ENCODE peak calls at places on chromosomes 3 and 15, in ten cellular contexts. One of them, this sample, is unnamed.

GRCh38 chr3:155185623-155186022 is 105.5 kb downstream of the MME start:
- DNase-seq in AG09309: peak
- DNase-seq in prostate gland: no peak
- DNase-seq in fibroblast of pulmonary artery: peak
- DNase-seq in upper lobe of right lung: no peak
- DNase-seq in fibroblast of villous mesenchyme: peak
- DNase-seq in NB4: no peak
- DNase-seq in astrocyte of the cerebellum: peak
- DNase-seq in nephron progenitor cell: no peak
- DNase-seq in fibroblast of lung: peak
- DNase-seq in this sample: no peak

GRCh38 chr3:41131224-41131623 is 68.1 kb upstream of the CTNNB1 start:
- DNase-seq in AG09309: no peak
- DNase-seq in prostate gland: no peak
- DNase-seq in fibroblast of pulmonary artery: no peak
- DNase-seq in upper lobe of right lung: no peak
- DNase-seq in fibroblast of villous mesenchyme: no peak
- DNase-seq in NB4: no peak
- DNase-seq in astrocyte of the cerebellum: peak
- DNase-seq in nephron progenitor cell: no peak
- DNase-seq in fibroblast of lung: no peak
- DNase-seq in this sample: no peak

GRCh38 chr3:195746346-195746745 is 25.6 kb downstream of the MUC20 start:
- DNase-seq in AG09309: no peak
- DNase-seq in prostate gland: no peak
- DNase-seq in fibroblast of pulmonary artery: no peak
- DNase-seq in upper lobe of right lung: no peak
- DNase-seq in fibroblast of villous mesenchyme: no peak
- DNase-seq in NB4: no peak
- DNase-seq in astrocyte of the cerebellum: no peak
- DNase-seq in nephron progenitor cell: no peak
- DNase-seq in fibroblast of lung: no peak
- DNase-seq in this sample: no peak

GRCh38 chr3:56424357-56424756 is 43.9 kb downstream of the ERC2 start:
- DNase-seq in AG09309: no peak
- DNase-seq in prostate gland: no peak
- DNase-seq in fibroblast of pulmonary artery: no peak
- DNase-seq in upper lobe of right lung: no peak
- DNase-seq in fibroblast of villous mesenchyme: no peak
- DNase-seq in NB4: no peak
- DNase-seq in astrocyte of the cerebellum: no peak
- DNase-seq in nephron progenitor cell: no peak
- DNase-seq in fibroblast of lung: no peak
- DNase-seq in this sample: no peak

GRCh38 chr15:69857686-69858391 is 239.9 kb downstream of the TLE3 start:
- DNase-seq in AG09309: no peak
- DNase-seq in prostate gland: no peak
- DNase-seq in fibroblast of pulmonary artery: no peak
- DNase-seq in upper lobe of right lung: no peak
- DNase-seq in fibroblast of villous mesenchyme: peak
- DNase-seq in NB4: peak
- DNase-seq in astrocyte of the cerebellum: no peak
- DNase-seq in nephron progenitor cell: no peak
- DNase-seq in fibroblast of lung: no peak
- DNase-seq in this sample: no peak

GRCh38 chr15:93028632-93029612 is 60.1 kb downstream of the RGMA start:
- DNase-seq in AG09309: peak
- DNase-seq in prostate gland: peak
- DNase-seq in fibroblast of pulmonary artery: peak
- DNase-seq in upper lobe of right lung: peak
- DNase-seq in fibroblast of villous mesenchyme: peak
- DNase-seq in NB4: peak
- DNase-seq in astrocyte of the cerebellum: peak
- DNase-seq in nephron progenitor cell: no peak
- DNase-seq in fibroblast of lung: peak
- DNase-seq in this sample: no peak

GRCh38 chr15:81843226-81843625 is 202.6 kb downstream of the MEX3B start:
- DNase-seq in AG09309: no peak
- DNase-seq in prostate gland: no peak
- DNase-seq in fibroblast of pulmonary artery: no peak
- DNase-seq in upper lobe of right lung: no peak
- DNase-seq in fibroblast of villous mesenchyme: no peak
- DNase-seq in NB4: no peak
- DNase-seq in astrocyte of the cerebellum: no peak
- DNase-seq in nephron progenitor cell: no peak
- DNase-seq in fibroblast of lung: no peak
- DNase-seq in this sample: no peak

GRCh38 chr3:134627831-134628230 is 23.0 kb downstream of the KY start:
- DNase-seq in AG09309: no peak
- DNase-seq in prostate gland: no peak
- DNase-seq in fibroblast of pulmonary artery: peak
- DNase-seq in upper lobe of right lung: no peak
- DNase-seq in fibroblast of villous mesenchyme: no peak
- DNase-seq in NB4: peak
- DNase-seq in astrocyte of the cerebellum: no peak
- DNase-seq in nephron progenitor cell: no peak
- DNase-seq in fibroblast of lung: no peak
- DNase-seq in this sample: no peak

DNA sequence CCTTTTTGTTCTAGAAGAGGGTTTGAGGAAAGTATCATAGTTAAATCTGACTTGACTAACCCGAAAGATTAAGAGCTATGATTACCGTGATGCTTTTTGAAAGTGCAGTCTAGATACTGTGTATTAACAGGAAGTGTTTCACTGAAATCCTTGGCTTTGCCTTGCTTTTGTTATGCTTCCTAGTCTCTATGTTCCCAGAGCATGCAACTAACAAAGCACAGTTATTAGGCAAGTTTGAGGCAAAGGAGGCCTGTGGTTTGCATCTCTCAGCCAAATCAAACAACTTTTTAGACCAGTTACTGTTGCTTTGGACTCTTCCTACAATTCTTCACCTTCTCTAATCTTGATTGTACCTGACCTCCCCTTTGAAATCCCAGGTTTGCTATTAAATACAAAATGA is 3.9 kb downstream of the LXN start:
- DNase-seq in AG09309: peak
- DNase-seq in prostate gland: peak
- DNase-seq in fibroblast of pulmonary artery: peak
- DNase-seq in upper lobe of right lung: no peak
- DNase-seq in fibroblast of villous mesenchyme: peak
- DNase-seq in NB4: no peak
- DNase-seq in astrocyte of the cerebellum: peak
- DNase-seq in nephron progenitor cell: no peak
- DNase-seq in fibroblast of lung: peak
- DNase-seq in this sample: no peak
- TF ChIP-seq CTCF in AG09309: no peak
- TF ChIP-seq CTCF in prostate gland: no peak
- TF ChIP-seq CTCF in fibroblast of pulmonary artery: no peak
- TF ChIP-seq CTCF in upper lobe of right lung: no peak
- TF ChIP-seq CTCF in fibroblast of villous mesenchyme: no peak
- TF ChIP-seq CTCF in NB4: no peak
- TF ChIP-seq CTCF in astrocyte of the cerebellum: no peak
- TF ChIP-seq CTCF in nephron progenitor cell: no peak
- TF ChIP-seq CTCF in fibroblast of lung: no peak
- TF ChIP-seq CTCF in this sample: no peak

GRCh38 chr15:28919679-28920655 is 34.2 kb downstream of the APBA2 start:
- DNase-seq in AG09309: no peak
- DNase-seq in prostate gland: no peak
- DNase-seq in fibroblast of pulmonary artery: no peak
- DNase-seq in upper lobe of right lung: peak
- DNase-seq in fibroblast of villous mesenchyme: no peak
- DNase-seq in NB4: no peak
- DNase-seq in astrocyte of the cerebellum: no peak
- DNase-seq in nephron progenitor cell: no peak
- DNase-seq in fibroblast of lung: no peak
- DNase-seq in this sample: no peak

GRCh38 chr15:28915935-28916334 is 30.2 kb downstream of the APBA2 start:
- DNase-seq in AG09309: no peak
- DNase-seq in prostate gland: no peak
- DNase-seq in fibroblast of pulmonary artery: no peak
- DNase-seq in upper lobe of right lung: peak
- DNase-seq in fibroblast of villous mesenchyme: no peak
- DNase-seq in NB4: no peak
- DNase-seq in astrocyte of the cerebellum: no peak
- DNase-seq in nephron progenitor cell: no peak
- DNase-seq in fibroblast of lung: no peak
- DNase-seq in this sample: no peak

GRCh38 chr15:28919201-28919627 is 33.4 kb downstream of the APBA2 start:
- DNase-seq in AG09309: no peak
- DNase-seq in prostate gland: no peak
- DNase-seq in fibroblast of pulmonary artery: no peak
- DNase-seq in upper lobe of right lung: peak
- DNase-seq in fibroblast of villous mesenchyme: no peak
- DNase-seq in NB4: peak
- DNase-seq in astrocyte of the cerebellum: no peak
- DNase-seq in nephron progenitor cell: no peak
- DNase-seq in fibroblast of lung: no peak
- DNase-seq in this sample: no peak

GRCh38 chr15:28917791-28918140 is 32.0 kb downstream of the APBA2 start:
- DNase-seq in AG09309: no peak
- DNase-seq in prostate gland: no peak
- DNase-seq in fibroblast of pulmonary artery: no peak
- DNase-seq in upper lobe of right lung: no peak
- DNase-seq in fibroblast of villous mesenchyme: no peak
- DNase-seq in NB4: no peak
- DNase-seq in astrocyte of the cerebellum: no peak
- DNase-seq in nephron progenitor cell: no peak
- DNase-seq in fibroblast of lung: no peak
- DNase-seq in this sample: no peak

DNA sequence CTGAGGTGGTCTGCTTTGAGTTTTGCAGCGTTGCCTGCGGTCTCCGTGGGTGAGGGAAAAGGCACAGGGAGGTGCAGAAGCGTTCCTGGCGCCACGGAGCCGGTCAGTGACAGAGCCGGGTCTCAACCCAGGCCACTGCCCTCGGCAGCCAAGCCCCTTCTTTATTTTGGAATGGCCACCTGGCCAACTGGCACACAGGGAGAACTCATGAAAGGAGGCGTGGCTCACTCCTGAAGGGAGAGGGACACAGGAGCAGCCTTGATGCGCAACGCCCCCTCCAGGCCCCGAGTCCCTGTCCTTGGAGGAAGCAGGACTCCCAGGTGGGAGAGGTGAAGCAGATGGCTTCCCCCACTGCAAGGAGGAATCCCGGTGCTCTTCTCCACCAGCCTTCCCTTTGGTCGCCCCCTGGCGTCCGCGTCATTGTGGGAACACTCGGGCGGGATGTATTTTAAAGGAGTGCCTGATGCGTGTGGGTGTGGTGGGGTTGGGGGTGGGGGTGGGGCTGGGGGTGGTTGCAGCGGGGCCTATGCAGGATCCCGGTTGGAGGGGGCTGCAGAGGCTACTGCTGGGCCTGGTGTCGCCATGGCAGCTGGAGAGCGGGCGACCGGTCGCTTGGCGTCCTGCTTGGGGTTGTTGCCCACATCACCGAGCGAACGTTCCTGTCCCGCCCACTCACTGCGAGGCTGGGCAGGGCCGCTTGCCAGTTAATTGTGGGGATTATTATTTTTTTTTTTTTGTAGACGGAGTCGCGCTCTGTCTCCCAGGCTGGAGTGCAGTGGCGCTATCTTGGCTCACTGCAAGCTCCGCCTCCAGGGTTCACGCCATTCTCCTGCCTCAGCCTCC is 32.6 kb downstream of the APBA2 start:
- DNase-seq in AG09309: no peak
- DNase-seq in prostate gland: no peak
- DNase-seq in fibroblast of pulmonary artery: peak
- DNase-seq in upper lobe of right lung: peak
- DNase-seq in fibroblast of villous mesenchyme: peak
- DNase-seq in NB4: no peak
- DNase-seq in astrocyte of the cerebellum: no peak
- DNase-seq in nephron progenitor cell: peak
- DNase-seq in fibroblast of lung: no peak
- DNase-seq in this sample: no peak
- TF ChIP-seq CTCF in AG09309: no peak
- TF ChIP-seq CTCF in prostate gland: no peak
- TF ChIP-seq CTCF in fibroblast of pulmonary artery: peak
- TF ChIP-seq CTCF in upper lobe of right lung: no peak
- TF ChIP-seq CTCF in fibroblast of villous mesenchyme: peak
- TF ChIP-seq CTCF in NB4: no peak
- TF ChIP-seq CTCF in astrocyte of the cerebellum: no peak
- TF ChIP-seq CTCF in nephron progenitor cell: peak
- TF ChIP-seq CTCF in fibroblast of lung: peak
- TF ChIP-seq CTCF in this sample: no peak

GRCh38 chr15:48647963-48648362 is 2.5 kb upstream of the FBN1 start:
- DNase-seq in AG09309: no peak
- DNase-seq in prostate gland: no peak
- DNase-seq in fibroblast of pulmonary artery: peak
- DNase-seq in upper lobe of right lung: no peak
- DNase-seq in fibroblast of villous mesenchyme: peak
- DNase-seq in NB4: no peak
- DNase-seq in astrocyte of the cerebellum: no peak
- DNase-seq in nephron progenitor cell: no peak
- DNase-seq in fibroblast of lung: peak
- DNase-seq in this sample: no peak
- TF ChIP-seq CTCF in AG09309: peak
- TF ChIP-seq CTCF in prostate gland: no peak
- TF ChIP-seq CTCF in fibroblast of pulmonary artery: peak
- TF ChIP-seq CTCF in upper lobe of right lung: no peak
- TF ChIP-seq CTCF in fibroblast of villous mesenchyme: peak
- TF ChIP-seq CTCF in NB4: no peak
- TF ChIP-seq CTCF in astrocyte of the cerebellum: peak
- TF ChIP-seq CTCF in nephron progenitor cell: no peak
- TF ChIP-seq CTCF in fibroblast of lung: peak
- TF ChIP-seq CTCF in this sample: no peak

GRCh38 chr3:53131136-53131495 is 881 bp upstream of the RFT1 start:
- DNase-seq in AG09309: no peak
- DNase-seq in prostate gland: no peak
- DNase-seq in fibroblast of pulmonary artery: no peak
- DNase-seq in upper lobe of right lung: peak
- DNase-seq in fibroblast of villous mesenchyme: no peak
- DNase-seq in NB4: no peak
- DNase-seq in astrocyte of the cerebellum: no peak
- DNase-seq in nephron progenitor cell: no peak
- DNase-seq in fibroblast of lung: no peak
- DNase-seq in this sample: no peak

GRCh38 chr3:53126646-53127045 is 3.6 kb downstream of the RFT1 start:
- DNase-seq in AG09309: no peak
- DNase-seq in prostate gland: no peak
- DNase-seq in fibroblast of pulmonary artery: no peak
- DNase-seq in upper lobe of right lung: no peak
- DNase-seq in fibroblast of villous mesenchyme: no peak
- DNase-seq in NB4: peak
- DNase-seq in astrocyte of the cerebellum: no peak
- DNase-seq in nephron progenitor cell: no peak
- DNase-seq in fibroblast of lung: no peak
- DNase-seq in this sample: no peak

GRCh38 chr3:53129344-53129743 is 891 bp downstream of the RFT1 start:
- DNase-seq in AG09309: no peak
- DNase-seq in prostate gland: no peak
- DNase-seq in fibroblast of pulmonary artery: no peak
- DNase-seq in upper lobe of right lung: no peak
- DNase-seq in fibroblast of villous mesenchyme: no peak
- DNase-seq in NB4: peak
- DNase-seq in astrocyte of the cerebellum: no peak
- DNase-seq in nephron progenitor cell: no peak
- DNase-seq in fibroblast of lung: no peak
- DNase-seq in this sample: no peak

GRCh38 chr3:53132347-53132746 is 2.1 kb upstream of the RFT1 start:
- DNase-seq in AG09309: no peak
- DNase-seq in prostate gland: no peak
- DNase-seq in fibroblast of pulmonary artery: no peak
- DNase-seq in upper lobe of right lung: no peak
- DNase-seq in fibroblast of villous mesenchyme: no peak
- DNase-seq in NB4: no peak
- DNase-seq in astrocyte of the cerebellum: no peak
- DNase-seq in nephron progenitor cell: no peak
- DNase-seq in fibroblast of lung: no peak
- DNase-seq in this sample: no peak

DNA sequence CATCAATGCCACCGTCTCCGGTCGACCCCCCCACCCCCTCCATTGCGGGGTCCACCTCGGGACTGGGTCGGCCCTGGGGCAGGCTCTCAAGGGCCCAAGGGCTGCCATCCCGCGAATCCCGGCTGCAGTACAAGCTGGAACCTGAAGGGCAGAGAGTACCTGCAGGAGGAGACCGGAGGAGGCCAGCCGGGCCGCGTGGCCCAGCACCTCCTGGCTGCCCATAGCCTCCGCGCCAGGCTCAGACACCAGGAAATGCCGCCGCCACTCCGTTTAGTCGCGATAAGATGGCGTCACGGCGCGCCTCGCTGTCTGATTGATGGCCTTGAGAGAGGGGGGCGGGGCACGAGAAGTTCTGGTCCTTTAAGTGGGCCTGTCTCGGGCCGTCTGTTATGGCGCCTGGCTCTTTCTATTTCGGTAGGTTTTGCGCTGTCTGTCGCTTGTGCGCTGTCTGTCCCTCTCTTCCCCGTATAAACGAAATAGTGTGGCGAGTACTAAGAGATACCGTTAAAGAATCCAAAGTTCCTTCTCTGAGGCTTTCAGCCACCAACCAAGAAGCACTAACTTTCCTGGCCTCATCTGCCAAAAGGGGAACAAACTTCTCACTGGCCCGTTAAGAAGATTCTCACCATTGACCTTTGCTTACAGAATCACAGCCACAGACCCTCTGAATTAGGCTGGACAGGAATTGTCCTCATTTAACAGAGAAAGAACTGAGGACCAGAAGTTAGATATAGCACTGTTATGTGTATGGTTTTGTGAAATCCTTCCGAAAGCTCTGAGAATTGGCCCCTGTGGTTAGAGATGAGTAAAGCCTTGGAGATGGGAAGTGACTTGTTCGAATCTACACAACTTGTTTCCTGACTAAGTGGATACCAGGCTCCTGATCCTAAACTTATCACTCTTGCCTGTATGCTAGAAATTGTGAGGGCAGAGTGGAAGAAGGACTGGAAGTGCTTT is at the start of gene RFT1:
- DNase-seq in AG09309: peak
- DNase-seq in prostate gland: peak
- DNase-seq in fibroblast of pulmonary artery: peak
- DNase-seq in upper lobe of right lung: peak
- DNase-seq in fibroblast of villous mesenchyme: peak
- DNase-seq in NB4: peak
- DNase-seq in astrocyte of the cerebellum: peak
- DNase-seq in nephron progenitor cell: peak
- DNase-seq in fibroblast of lung: peak
- DNase-seq in this sample: peak
- TF ChIP-seq CTCF in AG09309: peak
- TF ChIP-seq CTCF in prostate gland: peak
- TF ChIP-seq CTCF in fibroblast of pulmonary artery: no peak
- TF ChIP-seq CTCF in upper lobe of right lung: peak
- TF ChIP-seq CTCF in fibroblast of villous mesenchyme: peak
- TF ChIP-seq CTCF in NB4: no peak
- TF ChIP-seq CTCF in astrocyte of the cerebellum: no peak
- TF ChIP-seq CTCF in nephron progenitor cell: peak
- TF ChIP-seq CTCF in fibroblast of lung: no peak
- TF ChIP-seq CTCF in this sample: no peak